ENCODE peak calls at places on chromosome 13, in five cellular contexts. V is T-helper 9 cell, X is cardiac muscle cell, S is AG08396, J is NCI-H146. F is an unnamed sample.

GRCh38 chr13:110314516-110315245 is 7.6 kb downstream of the COL4A2 start:
- DNase-seq in V (no peak), X (peak; percentile 83), S (no peak), J (no peak), F (no peak)

GRCh38 chr13:100069278-100069677 is 19.6 kb upstream of the PCCA start:
- DNase-seq in V (no peak), X (no peak), S (no peak), J (no peak), F (no peak)

GRCh38 chr13:27619093-27619705 is 1.1 kb downstream of the LNX2 start:
- DNase-seq in V (no peak), X (no peak), S (peak; percentile 10), J (no peak), F (no peak)

GRCh38 chr13:103898481-103898880 is 832.3 kb upstream of the SLC10A2 start:
- DNase-seq in V (no peak), X (no peak), S (no peak), J (no peak), F (no peak)

GRCh38 chr13:110812111-110812868 is 98.8 kb downstream of the ING1 start:
- DNase-seq in V (no peak), X (no peak), S (no peak), J (no peak), F (no peak)

GRCh38 chr13:26658491-26658890 is 101.0 kb downstream of the WASF3 start:
- DNase-seq in V (no peak), X (peak; percentile 15), S (no peak), J (no peak), F (no peak)

GRCh38 chr13:50037788-50038187 is 22.5 kb downstream of the KCNRG start:
- DNase-seq in V (no peak), X (no peak), S (no peak), J (no peak), F (no peak)

GRCh38 chr13:34174671-34175145 is 356.8 kb downstream of the RFC3 start:
- DNase-seq in V (no peak), X (no peak), S (no peak), J (no peak), F (no peak)

GRCh38 chr13:61316647-61317046 is 99.0 kb downstream of the PCDH20 start:
- DNase-seq in V (no peak), X (no peak), S (no peak), J (no peak), F (peak; percentile 18)

GRCh38 chr13:104008075-104008474 is 941.9 kb upstream of the SLC10A2 start:
- DNase-seq in V (no peak), X (no peak), S (no peak), J (no peak), F (no peak)

GRCh38 chr13:83340170-83340569 is 542.1 kb downstream of the SLITRK1 start:
- DNase-seq in V (no peak), X (no peak), S (no peak), J (no peak), F (peak; percentile 12)

GRCh38 chr13:81116461-81117282 is 775.7 kb upstream of the SPRY2 start:
- DNase-seq in V (no peak), X (no peak), S (no peak), J (no peak), F (no peak)

GRCh38 chr13:49497272-49497671 is 1.5 kb downstream of the PHF11 start:
- DNase-seq in V (no peak), X (no peak), S (no peak), J (no peak), F (no peak)

GRCh38 chr13:82356667-82357066 is 1525.6 kb downstream of the SLITRK1 start:
- DNase-seq in V (no peak), X (peak; percentile 16), S (no peak), J (no peak), F (peak; percentile 11)

GRCh38 chr13:79859756-79860155 is 378.8 kb downstream of the NDFIP2 start:
- DNase-seq in V (no peak), X (no peak), S (no peak), J (no peak), F (no peak)

GRCh38 chr13:40992678-40993077 is 26.4 kb downstream of the ELF1 start:
- DNase-seq in V (no peak), X (no peak), S (no peak), J (no peak), F (peak; percentile 44)

GRCh38 chr13:106535552-106536243 is at the start of gene EFNB2:
- DNase-seq in V (peak; percentile 74), X (peak; percentile 97), S (peak; percentile 99), J (peak; percentile 94), F (peak; percentile 93)

GRCh38 chr13:75357576-75358295 is 124.2 kb downstream of the TBC1D4 start:
- DNase-seq in V (peak; percentile 17), X (peak; percentile 37), S (peak; percentile 52), J (peak; percentile 65), F (peak; percentile 89)

GRCh38 chr13:47656651-47657050 is 344.4 kb downstream of the SUCLA2 start:
- DNase-seq in V (no peak), X (no peak), S (no peak), J (no peak), F (no peak)

GRCh38 chr13:87295636-87296035 is 375.5 kb upstream of the SLITRK5 start:
- DNase-seq in V (no peak), X (no peak), S (no peak), J (no peak), F (no peak)

GRCh38 chr13:76455960-76456359 is 430.2 kb downstream of the KCTD12 start:
- DNase-seq in V (no peak), X (no peak), S (peak; percentile 33), J (no peak), F (peak; percentile 25)

GRCh38 chr13:40540707-40541044 is 125.8 kb downstream of the FOXO1 start:
- DNase-seq in V (no peak), X (no peak), S (no peak), J (no peak), F (no peak)

GRCh38 chr13:33611016-33611805 is 206.7 kb upstream of the RFC3 start:
- DNase-seq in V (no peak), X (no peak), S (peak; percentile 67), J (peak; percentile 71), F (peak; percentile 81)

GRCh38 chr13:46492946-46493345 is 60.0 kb upstream of the LRCH1 start:
- DNase-seq in V (no peak), X (peak; percentile 64), S (peak; percentile 40), J (peak; percentile 10), F (peak; percentile 74)

GRCh38 chr13:102724923-102725322 is 30.1 kb upstream of the METTL21C start:
- DNase-seq in V (no peak), X (peak; percentile 3), S (no peak), J (peak; percentile 27), F (peak; percentile 60)

GRCh38 chr13:72960541-72960940 is 98.3 kb upstream of the KLF5 start:
- DNase-seq in V (no peak), X (no peak), S (no peak), J (peak; percentile 83), F (no peak)

GRCh38 chr13:113802090-113802531 is 43.1 kb downstream of the TMEM255B start:
- DNase-seq in V (no peak), X (peak; percentile 58), S (peak; percentile 94), J (no peak), F (no peak)

GRCh38 chr13:99040536-99041141 is 62.8 kb upstream of the DOCK9 start:
- DNase-seq in V (no peak), X (no peak), S (no peak), J (peak; percentile 75), F (no peak)

GRCh38 chr13:99991806-99992242 is 10.2 kb downstream of the ZIC2 start:
- DNase-seq in V (no peak), X (no peak), S (no peak), J (peak; percentile 97), F (peak; percentile 82)

GRCh38 chr13:20824762-20825161 is 51.0 kb upstream of the EEF1AKMT1 start:
- DNase-seq in V (no peak), X (no peak), S (peak; percentile 41), J (no peak), F (peak; percentile 37)

GRCh38 chr13:41054212-41054877 is 7.0 kb upstream of the WBP4 start:
- DNase-seq in V (peak; percentile 6), X (peak; percentile 57), S (peak; percentile 21), J (peak; percentile 19), F (peak; percentile 77)

GRCh38 chr13:112209266-112209665 is 142.3 kb downstream of the SOX1 start:
- DNase-seq in V (no peak), X (no peak), S (no peak), J (no peak), F (no peak)

GRCh38 chr13:36764536-36764935 is 54.5 kb upstream of the RFXAP start:
- DNase-seq in V (no peak), X (no peak), S (no peak), J (no peak), F (no peak)

GRCh38 chr13:21420706-21421105 is 38.4 kb downstream of the ZDHHC20 start:
- DNase-seq in V (no peak), X (no peak), S (no peak), J (no peak), F (no peak)

GRCh38 chr13:111479412-111479811 is 159.0 kb downstream of the TEX29 start:
- DNase-seq in V (no peak), X (no peak), S (no peak), J (no peak), F (no peak)

GRCh38 chr13:102779426-102780159 is 6.0 kb upstream of the TEX30 start:
- DNase-seq in V (no peak), X (no peak), S (no peak), J (no peak), F (no peak)

F was measured in A673.